ENCODE peak calls at places on chromosomes 11 and 22, in four cellular contexts. W is aorta, U is skeletal muscle cell, R is endodermal cell. N is an unnamed sample.

GRCh38 chr11:12122083-12122482 is 11.7 kb downstream of the MICAL2 start:
- DNase-seq in W (no peak), U (no peak), R (peak), N (no peak)

GRCh38 chr11:44290206-44290605 is 19.7 kb downstream of the ALX4 start:
- DNase-seq in U (no peak), W (no peak), R (no peak), N (no peak)

GRCh38 chr22:44191036-44191454 is 10.3 kb downstream of the PARVG start:
- DNase-seq in W (peak), U (no peak), R (no peak), N (no peak)

GRCh38 chr11:111155021-111155420 is 90.5 kb upstream of the POU2AF2 start:
- DNase-seq in U (no peak), W (no peak), R (no peak), N (no peak)

GRCh38 chr11:27563201-27563600 is 56.6 kb upstream of the LIN7C start:
- DNase-seq in R (no peak), U (no peak), W (no peak), N (no peak)

GRCh38 chr11:113647856-113648255 is 58.3 kb downstream of the TMPRSS5 start:
- DNase-seq in W (no peak), U (no peak), R (no peak), N (no peak)

GRCh38 chr11:95829580-95830259 is 39.4 kb downstream of the CEP57 start:
- DNase-seq in W (no peak), R (no peak), U (no peak), N (no peak)

GRCh38 chr11:105181100-105181499 is 41.5 kb upstream of the CARD18 start:
- DNase-seq in U (peak), R (no peak), W (no peak), N (no peak)

GRCh38 chr11:118884613-118885274 is 1.1 kb downstream of the CXCR5 start:
- DNase-seq in R (no peak), W (no peak), U (no peak), N (no peak)

GRCh38 chr11:130434521-130435223 is 6.3 kb upstream of the ADAMTS8 start:
- DNase-seq in U (no peak), W (peak), R (peak), N (peak)

GRCh38 chr22:36288571-36289405 is 35.9 kb downstream of the APOL1 start:
- DNase-seq in W (peak), U (no peak), R (no peak), N (peak)

GRCh38 chr11:44575288-44575672 is 9.8 kb downstream of the CD82 start:
- DNase-seq in U (no peak), W (no peak), R (no peak), N (no peak)

GRCh38 chr11:76330651-76331050 is 50.3 kb downstream of the THAP12 start:
- DNase-seq in U (no peak), W (no peak), R (no peak), N (no peak)

GRCh38 chr11:65782816-65783228 is 2.0 kb upstream of the AP5B1 start:
- DNase-seq in U (no peak), W (peak), R (peak), N (no peak)

GRCh38 chr22:22710719-22711531 is 66.5 kb downstream of the GGTLC2 start:
- DNase-seq in U (no peak), W (peak), R (peak), N (peak)

GRCh38 chr11:68480193-68480592 is 19.6 kb downstream of the PPP6R3 start:
- DNase-seq in U (no peak), W (no peak), R (no peak), N (no peak)

GRCh38 chr11:68480855-68481510 is 20.4 kb downstream of the PPP6R3 start:
- DNase-seq in R (no peak), W (no peak), U (no peak), N (no peak)

GRCh38 chr11:68481579-68482240 is 21.2 kb downstream of the PPP6R3 start:
- DNase-seq in U (no peak), R (no peak), W (no peak), N (no peak)

DNA sequence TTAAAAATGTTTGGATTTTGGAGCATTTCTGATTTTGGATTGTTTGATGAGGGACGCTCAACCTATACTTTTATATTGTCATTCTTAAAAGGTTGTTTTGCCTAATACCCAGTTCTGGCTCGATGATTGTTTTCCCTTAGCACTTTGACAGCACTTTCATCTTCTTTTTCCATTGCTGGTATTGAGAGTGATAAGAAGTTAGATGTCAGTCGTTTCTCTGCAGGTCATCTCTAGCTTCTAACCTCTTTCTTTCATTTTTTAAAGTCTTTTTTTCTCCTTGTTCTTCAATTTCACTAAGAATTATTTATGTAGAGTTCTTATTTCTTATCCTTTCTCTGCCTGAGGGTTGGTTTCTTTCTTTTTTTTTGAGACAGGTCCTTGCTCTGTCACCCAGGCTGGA is 18.8 kb downstream of the PPP6R3 start:
- DNase-seq in U (no peak), R (no peak), W (no peak), N (no peak)
- H3K4me3 ChIP-seq in U (no peak), R (no peak), W (no peak), N (no peak)

DNA sequence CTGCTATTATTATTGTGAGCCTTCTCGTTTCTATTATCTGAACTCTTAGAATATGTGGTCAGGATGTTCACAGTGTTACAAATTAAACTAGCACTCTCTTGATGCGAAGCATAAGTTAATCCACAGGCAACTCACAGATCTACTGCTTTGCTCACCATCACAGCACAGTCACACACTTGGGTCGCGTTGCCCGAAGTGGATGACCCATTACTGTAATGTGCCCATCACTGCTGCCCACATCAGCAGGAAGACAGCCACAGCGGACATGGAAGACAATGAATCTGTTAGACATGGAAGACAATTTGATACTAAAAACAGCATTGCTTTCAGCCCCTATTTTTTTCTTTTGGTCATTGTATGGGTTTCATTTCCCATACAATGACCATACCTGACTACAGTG is 216.4 kb upstream of the B3GAT1 start:
- DNase-seq in R (no peak), U (no peak), W (peak), N (no peak)
- H3K4me3 ChIP-seq in R (no peak), U (no peak), W (no peak), N (no peak)

DNA sequence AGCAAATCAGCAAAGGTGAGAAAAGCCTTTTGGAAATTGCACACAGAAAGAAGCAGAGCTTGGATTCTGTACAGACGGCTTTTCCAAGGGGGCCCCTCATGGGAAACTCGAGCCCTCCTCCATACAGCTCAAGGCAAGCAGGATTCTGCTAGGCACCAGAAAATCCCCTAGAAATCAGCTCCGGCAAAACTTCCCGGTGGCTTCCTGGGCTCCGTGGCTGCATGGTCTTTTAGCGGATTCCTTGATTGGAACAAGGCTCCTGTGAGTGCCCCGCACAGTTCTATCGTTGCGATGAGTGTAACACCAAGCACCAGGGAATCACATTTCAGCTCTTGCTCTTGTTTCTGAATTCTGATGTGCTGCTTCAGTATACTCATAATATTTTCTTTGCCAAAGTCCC is 494.3 kb downstream of the DLG2 start:
- DNase-seq in U (no peak), W (no peak), R (peak), N (no peak)
- H3K4me3 ChIP-seq in U (peak), W (no peak), R (no peak), N (no peak)

GRCh38 chr22:24009227-24010017 is 1.7 kb upstream of the CABIN1 start:
- DNase-seq in W (no peak), R (no peak), U (no peak), N (no peak)
- H3K4me3 ChIP-seq in W (no peak), R (no peak), U (no peak), N (no peak)

DNA sequence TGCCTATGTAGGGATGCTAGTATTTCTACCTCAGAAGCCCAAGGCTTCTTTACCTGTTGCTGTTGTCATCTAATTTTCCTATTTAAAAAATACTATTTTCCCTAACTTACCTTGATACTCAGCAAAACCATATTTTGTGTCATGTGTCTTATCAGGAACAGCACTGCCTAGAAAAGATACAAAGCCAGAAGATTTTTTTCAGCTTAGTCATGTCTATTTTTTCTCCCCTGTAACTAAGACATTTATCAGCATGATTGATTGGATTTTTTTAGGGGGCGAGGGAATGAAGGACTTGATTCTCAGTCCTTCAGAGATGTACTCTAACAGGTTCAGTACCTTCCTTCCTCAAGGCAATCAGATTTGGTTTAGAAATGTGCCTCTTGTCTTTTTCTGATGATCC is 3.5 kb upstream of the PIK3IP1 start:
- DNase-seq in W (no peak), R (no peak), U (no peak), N (no peak)
- H3K4me3 ChIP-seq in W (no peak), R (no peak), U (no peak), N (no peak)